ENCODE peak calls at places on chromosomes 3 and 15, in nine cellular contexts. One of them, this sample, is unnamed.
A peak's percentile ranks its signal among the peaks of the same experiment; 100 is the strongest.

GRCh38 chr15:65421360-65422215 is 1.2 kb downstream of the IGDCC4 start:
- DNase-seq in SJSA1: peak; percentile 19
- DNase-seq in OCI-LY7: no peak
- DNase-seq in amniotic stem cell: peak; percentile 46
- DNase-seq in Ammon's horn: peak; percentile 19
- DNase-seq in WTC11: peak; percentile 96
- DNase-seq in lung microvascular endothelial cell: no peak
- DNase-seq in substantia nigra: peak; percentile 40
- DNase-seq in stimulated activated CD8-positive, alpha-beta memory T cell treated with anti-CD3 and anti-CD28 coated beads, Interleukin-15, amount 100 ng/mL, for 24 hours: no peak
- DNase-seq in this sample: no peak

GRCh38 chr3:184352149-184352785 is 9.1 kb downstream of the CLCN2 start:
- DNase-seq in SJSA1: no peak
- DNase-seq in OCI-LY7: no peak
- DNase-seq in amniotic stem cell: no peak
- DNase-seq in Ammon's horn: no peak
- DNase-seq in WTC11: no peak
- DNase-seq in lung microvascular endothelial cell: no peak
- DNase-seq in substantia nigra: no peak
- DNase-seq in stimulated activated CD8-positive, alpha-beta memory T cell treated with anti-CD3 and anti-CD28 coated beads, Interleukin-15, amount 100 ng/mL, for 24 hours: no peak
- DNase-seq in this sample: no peak

GRCh38 chr15:89514596-89515406 is 18.4 kb upstream of the RHCG start:
- DNase-seq in SJSA1: no peak
- DNase-seq in OCI-LY7: no peak
- DNase-seq in amniotic stem cell: no peak
- DNase-seq in Ammon's horn: no peak
- DNase-seq in WTC11: no peak
- DNase-seq in lung microvascular endothelial cell: no peak
- DNase-seq in substantia nigra: no peak
- DNase-seq in stimulated activated CD8-positive, alpha-beta memory T cell treated with anti-CD3 and anti-CD28 coated beads, Interleukin-15, amount 100 ng/mL, for 24 hours: no peak
- DNase-seq in this sample: no peak

GRCh38 chr3:177665122-177665808 is 468.0 kb upstream of the TBL1XR1 start:
- DNase-seq in SJSA1: no peak
- DNase-seq in OCI-LY7: no peak
- DNase-seq in amniotic stem cell: no peak
- DNase-seq in Ammon's horn: no peak
- DNase-seq in WTC11: no peak
- DNase-seq in lung microvascular endothelial cell: no peak
- DNase-seq in substantia nigra: no peak
- DNase-seq in stimulated activated CD8-positive, alpha-beta memory T cell treated with anti-CD3 and anti-CD28 coated beads, Interleukin-15, amount 100 ng/mL, for 24 hours: no peak
- DNase-seq in this sample: no peak

GRCh38 chr3:193896419-193896818 is 239.5 kb upstream of the HES1 start:
- DNase-seq in SJSA1: no peak
- DNase-seq in OCI-LY7: no peak
- DNase-seq in amniotic stem cell: no peak
- DNase-seq in Ammon's horn: no peak
- DNase-seq in WTC11: no peak
- DNase-seq in lung microvascular endothelial cell: no peak
- DNase-seq in substantia nigra: no peak
- DNase-seq in stimulated activated CD8-positive, alpha-beta memory T cell treated with anti-CD3 and anti-CD28 coated beads, Interleukin-15, amount 100 ng/mL, for 24 hours: no peak
- DNase-seq in this sample: no peak

GRCh38 chr15:27342991-27343390 is 372.0 kb downstream of the GABRG3 start:
- DNase-seq in SJSA1: no peak
- DNase-seq in OCI-LY7: no peak
- DNase-seq in amniotic stem cell: no peak
- DNase-seq in Ammon's horn: no peak
- DNase-seq in WTC11: peak; percentile 29
- DNase-seq in lung microvascular endothelial cell: no peak
- DNase-seq in substantia nigra: no peak
- DNase-seq in stimulated activated CD8-positive, alpha-beta memory T cell treated with anti-CD3 and anti-CD28 coated beads, Interleukin-15, amount 100 ng/mL, for 24 hours: no peak
- DNase-seq in this sample: no peak

GRCh38 chr15:64847448-64847847 is 5.7 kb downstream of the PLEKHO2 start:
- DNase-seq in SJSA1: no peak
- DNase-seq in OCI-LY7: no peak
- DNase-seq in amniotic stem cell: no peak
- DNase-seq in Ammon's horn: no peak
- DNase-seq in WTC11: no peak
- DNase-seq in lung microvascular endothelial cell: no peak
- DNase-seq in substantia nigra: no peak
- DNase-seq in stimulated activated CD8-positive, alpha-beta memory T cell treated with anti-CD3 and anti-CD28 coated beads, Interleukin-15, amount 100 ng/mL, for 24 hours: no peak
- DNase-seq in this sample: no peak

GRCh38 chr3:112752092-112752512 is 94.6 kb downstream of the CD200R1L start:
- DNase-seq in SJSA1: no peak
- DNase-seq in OCI-LY7: no peak
- DNase-seq in amniotic stem cell: no peak
- DNase-seq in Ammon's horn: no peak
- DNase-seq in WTC11: no peak
- DNase-seq in lung microvascular endothelial cell: no peak
- DNase-seq in substantia nigra: no peak
- DNase-seq in stimulated activated CD8-positive, alpha-beta memory T cell treated with anti-CD3 and anti-CD28 coated beads, Interleukin-15, amount 100 ng/mL, for 24 hours: no peak
- DNase-seq in this sample: no peak

GRCh38 chr3:27422617-27423016 is 53.4 kb upstream of the NEK10 start:
- DNase-seq in SJSA1: no peak
- DNase-seq in OCI-LY7: no peak
- DNase-seq in amniotic stem cell: no peak
- DNase-seq in Ammon's horn: no peak
- DNase-seq in WTC11: no peak
- DNase-seq in lung microvascular endothelial cell: no peak
- DNase-seq in substantia nigra: no peak
- DNase-seq in stimulated activated CD8-positive, alpha-beta memory T cell treated with anti-CD3 and anti-CD28 coated beads, Interleukin-15, amount 100 ng/mL, for 24 hours: no peak
- DNase-seq in this sample: no peak

GRCh38 chr15:38010390-38010789 is 76.0 kb downstream of the TMCO5A start:
- DNase-seq in SJSA1: peak; percentile 5
- DNase-seq in OCI-LY7: no peak
- DNase-seq in amniotic stem cell: no peak
- DNase-seq in Ammon's horn: no peak
- DNase-seq in WTC11: no peak
- DNase-seq in lung microvascular endothelial cell: no peak
- DNase-seq in substantia nigra: no peak
- DNase-seq in stimulated activated CD8-positive, alpha-beta memory T cell treated with anti-CD3 and anti-CD28 coated beads, Interleukin-15, amount 100 ng/mL, for 24 hours: no peak
- DNase-seq in this sample: no peak

GRCh38 chr15:93861413-93861812 is 369.9 kb upstream of the MCTP2 start:
- DNase-seq in SJSA1: no peak
- DNase-seq in OCI-LY7: no peak
- DNase-seq in amniotic stem cell: no peak
- DNase-seq in Ammon's horn: no peak
- DNase-seq in WTC11: no peak
- DNase-seq in lung microvascular endothelial cell: no peak
- DNase-seq in substantia nigra: no peak
- DNase-seq in stimulated activated CD8-positive, alpha-beta memory T cell treated with anti-CD3 and anti-CD28 coated beads, Interleukin-15, amount 100 ng/mL, for 24 hours: no peak
- DNase-seq in this sample: no peak

GRCh38 chr3:170149016-170149415 is 32.5 kb downstream of the PHC3 start:
- DNase-seq in SJSA1: no peak
- DNase-seq in OCI-LY7: no peak
- DNase-seq in amniotic stem cell: no peak
- DNase-seq in Ammon's horn: no peak
- DNase-seq in WTC11: no peak
- DNase-seq in lung microvascular endothelial cell: no peak
- DNase-seq in substantia nigra: no peak
- DNase-seq in stimulated activated CD8-positive, alpha-beta memory T cell treated with anti-CD3 and anti-CD28 coated beads, Interleukin-15, amount 100 ng/mL, for 24 hours: no peak
- DNase-seq in this sample: no peak

GRCh38 chr3:50648297-50648696 is 26.4 kb upstream of the DOCK3 start:
- DNase-seq in SJSA1: no peak
- DNase-seq in OCI-LY7: no peak
- DNase-seq in amniotic stem cell: no peak
- DNase-seq in Ammon's horn: no peak
- DNase-seq in WTC11: peak; percentile 55
- DNase-seq in lung microvascular endothelial cell: no peak
- DNase-seq in substantia nigra: no peak
- DNase-seq in stimulated activated CD8-positive, alpha-beta memory T cell treated with anti-CD3 and anti-CD28 coated beads, Interleukin-15, amount 100 ng/mL, for 24 hours: no peak
- DNase-seq in this sample: no peak

GRCh38 chr3:49930922-49931321 is 1.3 kb upstream of the MON1A start:
- DNase-seq in SJSA1: no peak
- DNase-seq in OCI-LY7: peak; percentile 75
- DNase-seq in amniotic stem cell: no peak
- DNase-seq in Ammon's horn: no peak
- DNase-seq in WTC11: peak; percentile 75
- DNase-seq in lung microvascular endothelial cell: no peak
- DNase-seq in substantia nigra: no peak
- DNase-seq in stimulated activated CD8-positive, alpha-beta memory T cell treated with anti-CD3 and anti-CD28 coated beads, Interleukin-15, amount 100 ng/mL, for 24 hours: no peak
- DNase-seq in this sample: peak; percentile 1

GRCh38 chr15:80507131-80507530 is 102.9 kb downstream of the ARNT2 start:
- DNase-seq in SJSA1: no peak
- DNase-seq in OCI-LY7: no peak
- DNase-seq in amniotic stem cell: no peak
- DNase-seq in Ammon's horn: no peak
- DNase-seq in WTC11: no peak
- DNase-seq in lung microvascular endothelial cell: no peak
- DNase-seq in substantia nigra: no peak
- DNase-seq in stimulated activated CD8-positive, alpha-beta memory T cell treated with anti-CD3 and anti-CD28 coated beads, Interleukin-15, amount 100 ng/mL, for 24 hours: no peak
- DNase-seq in this sample: no peak

GRCh38 chr15:70519004-70519365 is 244.4 kb downstream of the UACA start:
- DNase-seq in SJSA1: no peak
- DNase-seq in OCI-LY7: no peak
- DNase-seq in amniotic stem cell: no peak
- DNase-seq in Ammon's horn: no peak
- DNase-seq in WTC11: no peak
- DNase-seq in lung microvascular endothelial cell: no peak
- DNase-seq in substantia nigra: no peak
- DNase-seq in stimulated activated CD8-positive, alpha-beta memory T cell treated with anti-CD3 and anti-CD28 coated beads, Interleukin-15, amount 100 ng/mL, for 24 hours: no peak
- DNase-seq in this sample: no peak

GRCh38 chr3:107676469-107677309 is 153.9 kb downstream of the BBX start:
- DNase-seq in SJSA1: no peak
- DNase-seq in OCI-LY7: peak; percentile 63
- DNase-seq in amniotic stem cell: no peak
- DNase-seq in Ammon's horn: no peak
- DNase-seq in WTC11: no peak
- DNase-seq in lung microvascular endothelial cell: peak; percentile 41
- DNase-seq in substantia nigra: no peak
- DNase-seq in stimulated activated CD8-positive, alpha-beta memory T cell treated with anti-CD3 and anti-CD28 coated beads, Interleukin-15, amount 100 ng/mL, for 24 hours: no peak
- DNase-seq in this sample: no peak

GRCh38 chr3:49386056-49386756 is 25.6 kb downstream of the RHOA start:
- DNase-seq in SJSA1: no peak
- DNase-seq in OCI-LY7: no peak
- DNase-seq in amniotic stem cell: no peak
- DNase-seq in Ammon's horn: no peak
- DNase-seq in WTC11: no peak
- DNase-seq in lung microvascular endothelial cell: no peak
- DNase-seq in substantia nigra: no peak
- DNase-seq in stimulated activated CD8-positive, alpha-beta memory T cell treated with anti-CD3 and anti-CD28 coated beads, Interleukin-15, amount 100 ng/mL, for 24 hours: no peak
- DNase-seq in this sample: no peak

GRCh38 chr15:90062023-90062728 is 40.1 kb downstream of the IDH2 start:
- DNase-seq in SJSA1: no peak
- DNase-seq in OCI-LY7: peak; percentile 81
- DNase-seq in amniotic stem cell: no peak
- DNase-seq in Ammon's horn: peak; percentile 61
- DNase-seq in WTC11: peak; percentile 81
- DNase-seq in lung microvascular endothelial cell: no peak
- DNase-seq in substantia nigra: no peak
- DNase-seq in stimulated activated CD8-positive, alpha-beta memory T cell treated with anti-CD3 and anti-CD28 coated beads, Interleukin-15, amount 100 ng/mL, for 24 hours: no peak
- DNase-seq in this sample: no peak

GRCh38 chr3:72535789-72536188 is 312.5 kb downstream of the SHQ1 start:
- DNase-seq in SJSA1: no peak
- DNase-seq in OCI-LY7: no peak
- DNase-seq in amniotic stem cell: no peak
- DNase-seq in Ammon's horn: no peak
- DNase-seq in WTC11: no peak
- DNase-seq in lung microvascular endothelial cell: no peak
- DNase-seq in substantia nigra: no peak
- DNase-seq in stimulated activated CD8-positive, alpha-beta memory T cell treated with anti-CD3 and anti-CD28 coated beads, Interleukin-15, amount 100 ng/mL, for 24 hours: no peak
- DNase-seq in this sample: no peak

GRCh38 chr3:10484709-10485108 is 20.7 kb downstream of the ATP2B2 start:
- DNase-seq in SJSA1: no peak
- DNase-seq in OCI-LY7: no peak
- DNase-seq in amniotic stem cell: no peak
- DNase-seq in Ammon's horn: no peak
- DNase-seq in WTC11: no peak
- DNase-seq in lung microvascular endothelial cell: no peak
- DNase-seq in substantia nigra: no peak
- DNase-seq in stimulated activated CD8-positive, alpha-beta memory T cell treated with anti-CD3 and anti-CD28 coated beads, Interleukin-15, amount 100 ng/mL, for 24 hours: no peak
- DNase-seq in this sample: no peak

GRCh38 chr15:58595516-58596238 is 153.8 kb downstream of the ADAM10 start:
- DNase-seq in SJSA1: no peak
- DNase-seq in OCI-LY7: no peak
- DNase-seq in amniotic stem cell: no peak
- DNase-seq in Ammon's horn: no peak
- DNase-seq in WTC11: no peak
- DNase-seq in lung microvascular endothelial cell: no peak
- DNase-seq in substantia nigra: no peak
- DNase-seq in stimulated activated CD8-positive, alpha-beta memory T cell treated with anti-CD3 and anti-CD28 coated beads, Interleukin-15, amount 100 ng/mL, for 24 hours: no peak
- DNase-seq in this sample: no peak

GRCh38 chr3:79019137-79019923 is 748.5 kb downstream of the ROBO1 start:
- DNase-seq in SJSA1: peak; percentile 90
- DNase-seq in OCI-LY7: no peak
- DNase-seq in amniotic stem cell: peak; percentile 78
- DNase-seq in Ammon's horn: peak; percentile 93
- DNase-seq in WTC11: peak; percentile 77
- DNase-seq in lung microvascular endothelial cell: peak; percentile 10
- DNase-seq in substantia nigra: peak; percentile 72
- DNase-seq in stimulated activated CD8-positive, alpha-beta memory T cell treated with anti-CD3 and anti-CD28 coated beads, Interleukin-15, amount 100 ng/mL, for 24 hours: no peak
- DNase-seq in this sample: peak; percentile 36

GRCh38 chr3:14658978-14659377 is 7.4 kb downstream of the CCDC174 start:
- DNase-seq in SJSA1: no peak
- DNase-seq in OCI-LY7: no peak
- DNase-seq in amniotic stem cell: no peak
- DNase-seq in Ammon's horn: no peak
- DNase-seq in WTC11: no peak
- DNase-seq in lung microvascular endothelial cell: no peak
- DNase-seq in substantia nigra: no peak
- DNase-seq in stimulated activated CD8-positive, alpha-beta memory T cell treated with anti-CD3 and anti-CD28 coated beads, Interleukin-15, amount 100 ng/mL, for 24 hours: no peak
- DNase-seq in this sample: no peak

GRCh38 chr3:39065197-39065596 is 13.4 kb downstream of the WDR48 start:
- DNase-seq in SJSA1: peak; percentile 7
- DNase-seq in OCI-LY7: peak; percentile 81
- DNase-seq in amniotic stem cell: peak; percentile 9
- DNase-seq in Ammon's horn: peak; percentile 69
- DNase-seq in WTC11: peak; percentile 51
- DNase-seq in lung microvascular endothelial cell: peak; percentile 40
- DNase-seq in substantia nigra: no peak
- DNase-seq in stimulated activated CD8-positive, alpha-beta memory T cell treated with anti-CD3 and anti-CD28 coated beads, Interleukin-15, amount 100 ng/mL, for 24 hours: no peak
- DNase-seq in this sample: no peak

This sample was measured in NCI-H1930.